ENCODE peak calls at places on chromosome 14, in eight cellular contexts. K is stomach, I is cardiac muscle cell, X is fibroblast of villous mesenchyme, R is astrocyte of the spinal cord, O is fibroblast of the aortic adventitia, P is AG04449, M is WERI-Rb-1. V is an unnamed sample.

GRCh38 chr14:81200041-81200440 is 20.7 kb downstream of the GTF2A1 start:
- DNase-seq in I (no peak), X (no peak), O (no peak), R (no peak), K (no peak), M (no peak), P (no peak), V (no peak)

GRCh38 chr14:76908834-76909233 is 82.6 kb downstream of the LRRC74A start:
- DNase-seq in O (no peak), K (no peak), M (no peak), P (no peak), X (no peak), I (no peak), R (no peak), V (no peak)

GRCh38 chr14:71344506-71344905 is 437.2 kb downstream of the PCNX1 start:
- DNase-seq in R (no peak), P (no peak), M (no peak), O (no peak), K (no peak), X (no peak), I (no peak), V (no peak)

GRCh38 chr14:53549956-53550355 is 396.8 kb upstream of the DDHD1 start:
- DNase-seq in O (no peak), X (no peak), R (no peak), I (no peak), M (no peak), P (no peak), K (no peak), V (no peak)

GRCh38 chr14:53951661-53952265 is 4.9 kb downstream of the BMP4 start:
- DNase-seq in P (no peak), I (peak; percentile 15), O (no peak), M (no peak), K (no peak), X (no peak), R (peak; percentile 26), V (no peak)

GRCh38 chr14:85529803-85530574 is at the start of gene FLRT2:
- DNase-seq in P (no peak), X (peak; percentile 68), I (peak; percentile 88), O (peak; percentile 81), K (peak; percentile 39), M (peak; percentile 30), R (peak; percentile 64), V (peak; percentile 87)

GRCh38 chr14:90567191-90567590 is 170.4 kb downstream of the CALM1 start:
- DNase-seq in I (no peak), P (no peak), X (no peak), R (no peak), O (no peak), K (no peak), M (no peak), V (no peak)

GRCh38 chr14:52043690-52044089 is 25.2 kb downstream of the NID2 start:
- DNase-seq in O (no peak), P (no peak), K (peak; percentile 36), X (peak; percentile 45), I (peak; percentile 53), M (peak; percentile 58), R (no peak), V (peak; percentile 33)

GRCh38 chr14:89443002-89443660 is 26.1 kb upstream of the FOXN3 start:
- DNase-seq in R (peak; percentile 33), I (no peak), P (peak; percentile 7), K (no peak), O (no peak), X (no peak), M (no peak), V (peak; percentile 64)

GRCh38 chr14:76464856-76465255 is 88.9 kb downstream of the ESRRB start:
- DNase-seq in X (no peak), P (no peak), O (no peak), K (no peak), I (no peak), M (no peak), R (no peak), V (no peak)

GRCh38 chr14:31967669-31967975 is 109.5 kb upstream of the ARHGAP5 start:
- DNase-seq in R (no peak), P (no peak), I (no peak), O (no peak), K (no peak), M (no peak), X (no peak), V (no peak)

GRCh38 chr14:76768201-76768656 is 7.0 kb downstream of the VASH1 start:
- DNase-seq in P (no peak), O (no peak), K (peak; percentile 40), M (no peak), I (peak; percentile 56), R (no peak), X (no peak), V (no peak)

GRCh38 chr14:21261824-21262223 is 7.4 kb downstream of the HNRNPC start:
- DNase-seq in I (no peak), R (no peak), K (no peak), P (no peak), O (no peak), M (no peak), X (no peak), V (no peak)

GRCh38 chr14:64960762-64961276 is 11.3 kb downstream of the RAB15 start:
- DNase-seq in R (no peak), O (no peak), I (no peak), K (peak; percentile 85), M (no peak), P (no peak), X (no peak), V (no peak)

GRCh38 chr14:22979748-22980392 is 2.5 kb downstream of the AJUBA start:
- DNase-seq in M (no peak), X (no peak), O (no peak), I (no peak), P (no peak), R (no peak), K (no peak), V (peak; percentile 43)

GRCh38 chr14:90453401-90453951 is 56.6 kb downstream of the CALM1 start:
- DNase-seq in O (peak; percentile 4), M (no peak), K (peak; percentile 35), P (no peak), X (peak; percentile 66), I (peak; percentile 49), R (peak; percentile 16), V (no peak)

DNA sequence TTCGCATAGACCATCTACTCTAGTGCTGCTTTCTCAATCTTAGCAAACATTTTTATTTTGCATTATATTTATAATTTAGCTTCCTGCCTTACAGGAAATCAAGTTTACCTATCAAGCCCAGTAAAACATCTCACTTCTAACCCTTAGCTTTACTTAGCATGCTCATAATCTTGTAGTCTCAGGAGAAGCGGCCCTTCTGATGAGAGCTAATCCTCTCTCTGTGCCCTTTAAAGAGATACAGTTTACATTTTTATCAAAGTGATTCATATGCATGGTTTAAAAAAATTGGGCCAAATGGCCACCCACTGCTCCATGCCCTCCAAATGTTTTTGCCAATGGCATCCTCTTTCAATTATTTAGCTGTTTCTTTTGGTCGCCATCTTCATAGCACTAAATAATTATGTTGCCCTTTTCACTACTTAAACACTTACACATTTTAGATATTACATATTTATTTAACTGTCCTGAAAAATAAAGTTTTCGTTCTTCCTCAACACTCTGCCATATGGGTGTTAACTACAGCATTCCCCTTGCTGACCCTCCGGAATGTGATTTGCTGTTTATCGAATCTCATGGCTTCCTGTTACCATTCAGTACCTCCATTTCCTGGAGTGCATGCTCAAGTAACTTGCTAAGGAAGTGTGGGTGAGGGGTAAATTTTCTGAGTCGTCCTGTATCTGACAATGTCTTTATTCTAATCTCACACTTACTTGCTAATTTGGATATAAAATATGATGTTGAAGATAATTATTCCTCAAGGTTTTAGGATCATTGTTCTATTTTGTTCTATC is 29.3 kb downstream of the YLPM1 start:
- DNase-seq in M (no peak), P (no peak), I (peak; percentile 30), O (no peak), X (peak; percentile 20), R (no peak), K (no peak), V (no peak)
- H3K4me3 ChIP-seq in M (no peak overlapping the region), P (no peak overlapping the region), I (no peak overlapping the region), O (no peak overlapping the region), X (no peak overlapping the region), R (no peak overlapping the region), K (no peak overlapping the region), V (no peak overlapping the region)

DNA sequence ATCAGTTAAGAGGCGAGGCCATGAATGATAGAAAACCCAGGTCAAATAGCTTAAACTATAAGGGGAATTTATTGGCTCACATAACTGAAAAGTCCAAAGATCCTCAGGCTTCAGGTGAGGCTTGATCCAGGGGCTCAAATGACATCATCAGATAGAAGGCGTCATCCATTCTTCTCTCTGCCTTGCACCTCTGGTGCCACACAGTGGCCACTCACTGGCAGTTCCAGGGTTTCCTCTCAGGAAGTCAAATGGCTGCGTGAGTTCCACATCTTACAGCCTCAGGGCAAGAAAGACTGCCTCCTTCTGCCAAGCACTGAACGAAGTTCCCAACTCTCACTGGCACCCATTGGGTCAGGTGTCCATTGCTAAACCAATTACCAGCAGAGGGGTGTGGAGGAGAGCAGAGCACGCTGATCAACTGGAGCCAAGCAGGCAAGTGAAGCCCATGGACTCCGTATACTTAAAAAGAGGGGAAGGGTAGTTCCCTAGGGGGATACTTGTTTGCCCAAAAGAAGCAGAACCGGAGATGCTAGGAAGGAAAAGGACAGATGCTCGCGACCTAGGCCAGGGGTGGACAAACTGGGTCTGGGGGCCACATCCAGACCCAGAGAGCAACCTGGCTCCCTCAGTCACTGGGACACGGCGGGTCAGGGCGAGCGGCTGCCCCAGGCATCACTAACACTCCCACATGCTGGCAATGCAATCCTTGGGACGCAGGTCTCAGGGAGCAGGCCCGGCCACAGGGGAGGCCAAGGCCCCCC is 69.3 kb downstream of the SERPINA3 start:
- DNase-seq in M (peak; percentile 56), X (peak; percentile 13), R (peak; percentile 39), O (peak; percentile 53), I (peak; percentile 67), K (peak; percentile 32), P (no peak), V (peak; percentile 69)
- TF ChIP-seq CTCF in M (peak; percentile 82), X (peak; percentile 42), R (peak; percentile 67), O (peak; percentile 71), I (peak; percentile 74), K (peak; percentile 30), P (peak; percentile 73), V (peak; percentile 15)

GRCh38 chr14:104752735-104753527 is at the start of gene SIVA1:
- DNase-seq in I (peak; percentile 100), K (peak; percentile 100), O (peak; percentile 98), M (peak; percentile 100), P (peak; percentile 85), R (peak; percentile 100), X (peak; percentile 100), V (peak; percentile 100)
- H3K4me3 ChIP-seq in I (peak within 1 kb of the TSS; percentile 53), K (peak within 1 kb of the TSS; percentile 88), O (peak within 1 kb of the TSS; percentile 96), M (peak within 1 kb of the TSS; percentile 51), P (peak within 1 kb of the TSS; percentile 98), R (peak within 1 kb of the TSS; percentile 90), X (peak within 1 kb of the TSS; percentile 92), V (peak within 1 kb of the TSS; percentile 86)

GRCh38 chr14:37090026-37090425 is 82.4 kb downstream of the SLC25A21 start:
- DNase-seq in P (no peak), I (no peak), R (no peak), K (no peak), O (no peak), M (no peak), X (no peak), V (no peak)

GRCh38 chr14:37088356-37088755 is 84.0 kb downstream of the SLC25A21 start:
- DNase-seq in M (no peak), I (no peak), X (no peak), P (no peak), K (no peak), R (no peak), O (no peak), V (no peak)

GRCh38 chr14:37087520-37087919 is 84.9 kb downstream of the SLC25A21 start:
- DNase-seq in M (no peak), K (no peak), I (no peak), P (no peak), R (no peak), X (no peak), O (no peak), V (no peak)

GRCh38 chr14:37088816-37089215 is 83.6 kb downstream of the SLC25A21 start:
- DNase-seq in I (no peak), P (no peak), M (no peak), R (no peak), K (no peak), O (no peak), X (no peak), V (no peak)

GRCh38 chr14:37089410-37089809 is 83.0 kb downstream of the SLC25A21 start:
- DNase-seq in P (no peak), I (no peak), X (no peak), K (no peak), M (no peak), R (no peak), O (no peak), V (no peak)
- TF ChIP-seq CTCF in P (no peak), I (no peak), X (no peak), K (no peak), M (no peak), R (no peak), O (no peak), V (no peak)

V was measured in foreskin fibroblast.